ENCODE peak calls at places on chromosomes 16 and 17, in seven cellular contexts. Y is glutamatergic neuron, I is upper lobe of right lung, D is endothelial cell, P is Calu3, O is fibroblast of pulmonary artery, R is cardiac fibroblast. J is an unnamed sample.

GRCh38 chr17:51035436-51035835 is 85.2 kb downstream of the SPAG9 start:
- DNase-seq in Y (no peak), I (no peak), D (peak; percentile 12), P (no peak), O (peak; percentile 96), R (peak; percentile 89), J (no peak)

GRCh38 chr17:41116292-41116691 is 1.9 kb downstream of the KRTAP4-11 start:
- DNase-seq in Y (no peak), I (no peak), D (no peak), P (no peak), O (no peak), R (no peak), J (no peak)

GRCh38 chr17:1423456-1424135 is 23.6 kb upstream of the YWHAE start:
- DNase-seq in Y (no peak), I (no peak), D (no peak), P (no peak), O (no peak), R (no peak), J (no peak)

GRCh38 chr16:68756250-68757051 is 19.4 kb downstream of the CDH1 start:
- DNase-seq in Y (no peak), I (peak; percentile 81), D (no peak), P (peak; percentile 95), O (no peak), R (peak; percentile 46), J (no peak)

GRCh38 chr17:44758414-44759095 is at the start of gene ADAM11:
- DNase-seq in Y (peak; percentile 59), I (peak; percentile 57), D (no peak), P (no peak), O (no peak), R (no peak), J (no peak)

GRCh38 chr17:63305857-63306256 is 140.2 kb downstream of the CYB561 start:
- DNase-seq in Y (no peak), I (no peak), D (no peak), P (no peak), O (no peak), R (no peak), J (no peak)

GRCh38 chr17:81806461-81807209 is 2.7 kb downstream of the GCGR start:
- DNase-seq in Y (no peak), I (no peak), D (no peak), P (no peak), O (no peak), R (no peak), J (no peak)

GRCh38 chr16:68961778-68962402 is 118.6 kb downstream of the TANGO6 start:
- DNase-seq in Y (no peak), I (no peak), D (no peak), P (no peak), O (peak; percentile 50), R (peak; percentile 41), J (no peak)

GRCh38 chr17:81000631-81001357 is 9.2 kb downstream of the CHMP6 start:
- DNase-seq in Y (no peak), I (peak; percentile 58), D (no peak), P (no peak), O (no peak), R (no peak), J (no peak)

GRCh38 chr17:56489980-56490379 is 103.5 kb upstream of the NOG start:
- DNase-seq in Y (no peak), I (no peak), D (no peak), P (no peak), O (no peak), R (no peak), J (no peak)

GRCh38 chr16:23504453-23505179 is 5.7 kb downstream of the GGA2 start:
- DNase-seq in Y (peak; percentile 37), I (peak; percentile 81), D (no peak), P (peak; percentile 72), O (peak; percentile 82), R (peak; percentile 95), J (no peak)

GRCh38 chr17:68821860-68822693 is 133.1 kb downstream of the ABCA8 start:
- DNase-seq in Y (no peak), I (no peak), D (no peak), P (peak; percentile 9), O (peak; percentile 85), R (peak; percentile 90), J (no peak)

GRCh38 chr17:71202449-71202848 is 918.4 kb upstream of the SOX9 start:
- DNase-seq in Y (no peak), I (no peak), D (no peak), P (no peak), O (no peak), R (no peak), J (no peak)

GRCh38 chr17:50467855-50468119 is 893 bp downstream of the CHAD start:
- DNase-seq in Y (no peak), I (no peak), D (no peak), P (no peak), O (no peak), R (no peak), J (no peak)

GRCh38 chr16:14120335-14120734 is 49.2 kb downstream of the MRTFB start:
- DNase-seq in Y (no peak), I (no peak), D (no peak), P (no peak), O (no peak), R (no peak), J (no peak)

GRCh38 chr16:67115649-67116048 is 5.9 kb downstream of the PHAF1 start:
- DNase-seq in Y (no peak), I (no peak), D (no peak), P (no peak), O (peak; percentile 60), R (peak; percentile 92), J (no peak)

GRCh38 chr17:83109793-83110645 is 30.6 kb downstream of the METRNL start:
- DNase-seq in Y (no peak), I (peak; percentile 94), D (no peak), P (peak; percentile 96), O (peak; percentile 98), R (peak; percentile 97), J (no peak)

GRCh38 chr17:78359936-78360370 is at the start of gene SOCS3:
- DNase-seq in Y (peak; percentile 81), I (peak; percentile 99), D (peak; percentile 94), P (peak; percentile 98), O (peak; percentile 98), R (peak; percentile 97), J (peak; percentile 83)

GRCh38 chr17:52084176-52084575 is 74.3 kb downstream of the CA10 start:
- DNase-seq in Y (no peak), I (no peak), D (no peak), P (no peak), O (no peak), R (no peak), J (no peak)

GRCh38 chr16:8055761-8056160 is 534.5 kb downstream of the TMEM114 start:
- DNase-seq in Y (no peak), I (no peak), D (no peak), P (no peak), O (no peak), R (no peak), J (no peak)

GRCh38 chr17:79131274-79131635 is 56.6 kb downstream of the ENGASE start:
- DNase-seq in Y (no peak), I (no peak), D (no peak), P (no peak), O (no peak), R (no peak), J (no peak)

DNA sequence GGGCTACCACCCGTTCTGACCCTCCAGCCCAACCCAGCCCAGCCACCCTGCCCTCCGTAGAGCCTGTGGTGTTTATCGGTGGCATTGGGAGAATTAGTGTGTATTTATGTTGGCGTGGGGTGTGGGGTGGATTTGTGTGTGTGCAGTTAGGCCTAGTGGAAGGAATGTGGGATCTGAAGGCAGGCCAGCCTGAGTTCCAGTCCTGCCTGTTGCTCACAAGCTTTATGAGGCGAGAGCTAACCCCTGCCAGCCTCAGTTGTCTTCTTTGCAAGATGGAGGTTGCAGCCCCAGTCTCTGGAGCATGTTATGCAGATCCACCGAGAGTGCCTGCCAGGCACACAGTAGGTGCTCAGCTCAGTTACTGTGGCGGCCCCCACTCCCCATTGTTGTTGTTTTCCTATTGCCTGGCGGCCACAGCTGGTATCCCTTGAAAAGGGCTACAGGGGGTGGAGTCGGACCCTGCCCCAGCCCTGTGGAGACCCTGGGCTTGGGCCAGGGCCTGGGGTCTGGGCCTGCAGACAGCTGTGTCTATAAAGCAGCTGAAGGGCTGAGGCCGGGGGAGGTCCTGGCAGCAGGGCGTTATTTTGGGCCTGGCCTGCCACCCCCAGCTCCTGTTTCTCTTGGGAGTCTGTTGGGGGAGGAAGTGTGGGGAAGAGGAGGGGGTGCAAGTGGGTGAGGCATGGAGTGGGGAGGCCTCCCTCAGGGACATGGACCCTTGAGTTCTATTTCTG is 5.1 kb downstream of the ERBB2 start:
- DNase-seq in Y (no peak), I (no peak), D (no peak), P (peak; percentile 99), O (peak; percentile 24), R (peak; percentile 23), J (no peak)
- TF ChIP-seq CTCF in Y (no peak), I (peak; percentile 23), D (no peak), P (no peak), O (peak; percentile 21), R (no peak), J (no peak)

DNA sequence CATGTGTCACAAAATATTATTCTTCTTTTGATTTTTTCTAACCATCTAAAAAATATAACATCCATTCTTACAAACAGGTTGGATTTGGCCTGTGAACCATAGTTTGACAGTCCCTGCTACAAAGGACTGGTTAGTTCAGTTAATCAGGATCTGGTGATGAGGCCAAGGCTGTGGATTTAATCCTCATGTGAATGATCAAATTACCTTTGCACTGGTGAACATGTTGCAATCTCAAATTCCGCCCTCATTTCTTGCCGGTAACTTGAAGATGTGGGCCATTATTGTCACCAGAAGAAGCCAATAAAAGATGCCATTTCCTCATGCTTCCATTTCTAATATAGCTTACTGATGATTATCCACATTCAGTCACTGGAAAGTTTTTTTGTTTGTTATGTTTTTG is 35.3 kb upstream of the YPEL2 start:
- DNase-seq in Y (no peak), I (no peak), D (no peak), P (peak; percentile 10), O (no peak), R (no peak), J (no peak)
- TF ChIP-seq CTCF in Y (no peak), I (no peak), D (no peak), P (no peak), O (no peak), R (no peak), J (no peak)

GRCh38 chr17:14067347-14067746 is 2.0 kb upstream of the COX10 start:
- DNase-seq in Y (no peak), I (no peak), D (no peak), P (no peak), O (no peak), R (no peak), J (no peak)

GRCh38 chr17:14060706-14061105 is 8.6 kb upstream of the COX10 start:
- DNase-seq in Y (no peak), I (no peak), D (no peak), P (no peak), O (no peak), R (no peak), J (no peak)

GRCh38 chr17:14057591-14057990 is 11.7 kb upstream of the COX10 start:
- DNase-seq in Y (no peak), I (no peak), D (no peak), P (no peak), O (peak; percentile 31), R (no peak), J (no peak)

GRCh38 chr17:14058051-14058450 is 11.3 kb upstream of the COX10 start:
- DNase-seq in Y (no peak), I (no peak), D (no peak), P (no peak), O (peak; percentile 39), R (no peak), J (no peak)

GRCh38 chr17:14061666-14062560 is 7.4 kb upstream of the COX10 start:
- DNase-seq in Y (no peak), I (no peak), D (no peak), P (no peak), O (peak; percentile 92), R (peak; percentile 82), J (no peak)
- TF ChIP-seq CTCF in Y (no peak), I (no peak), D (no peak), P (no peak), O (peak; percentile 22), R (peak; percentile 5), J (no peak)

GRCh38 chr16:73032548-73033270 is 15.2 kb downstream of the ZFHX3 start:
- DNase-seq in Y (no peak), I (no peak), D (no peak), P (no peak), O (no peak), R (no peak), J (no peak)
- TF ChIP-seq CTCF in Y (no peak), I (no peak), D (no peak), P (no peak), O (no peak), R (no peak), J (no peak)